ENCODE peak calls at places on chromosomes 7 and 10, in eight cellular contexts. S is transverse colon; Y is stimulated activated CD8-positive, alpha-beta memory T cell treated with anti-CD3 and anti-CD28 coated beads, Interleukin-4, amount 100 ng/mL, for 1 hour; Q is activated CD8-positive, alpha-beta T cell treated with anti-CD3 and anti-CD28 coated beads for 36 hours; R is GM12891; F is PC-3; X is ACHN; P is RWPE1. K is an unnamed sample.

GRCh38 chr10:113822174-113822573 is 31.7 kb downstream of the DCLRE1A start:
- DNase-seq in S (no peak), Y (no peak), Q (no peak), R (no peak), F (no peak), X (no peak), P (no peak), K (no peak)

GRCh38 chr10:132306341-132306685 is 1.4 kb downstream of the STK32C start:
- DNase-seq in S (no peak), Y (no peak), Q (no peak), R (no peak), F (no peak), X (no peak), P (no peak), K (no peak)

GRCh38 chr7:47069385-47070076 is 512.4 kb downstream of the TNS3 start:
- DNase-seq in S (no peak), Y (no peak), Q (no peak), R (no peak), F (no peak), X (no peak), P (no peak), K (no peak)

GRCh38 chr10:61140765-61141392 is 196.9 kb upstream of the RHOBTB1 start:
- DNase-seq in S (no peak), Y (no peak), Q (no peak), R (no peak), F (peak), X (peak), P (peak), K (peak)

GRCh38 chr7:131517218-131517923 is 39.1 kb downstream of the PODXL start:
- DNase-seq in S (no peak), Y (no peak), Q (no peak), R (no peak), F (no peak), X (no peak), P (no peak), K (no peak)

GRCh38 chr10:33781666-33782395 is 447.4 kb upstream of the NRP1 start:
- DNase-seq in S (no peak), Y (no peak), Q (no peak), R (no peak), F (peak), X (no peak), P (no peak), K (no peak)

GRCh38 chr7:30936650-30937245 is 25.1 kb downstream of the AQP1 start:
- DNase-seq in S (no peak), Y (no peak), Q (no peak), R (no peak), F (no peak), X (no peak), P (no peak), K (no peak)

GRCh38 chr7:18558503-18558902 is 63.0 kb downstream of the HDAC9 start:
- DNase-seq in S (no peak), Y (no peak), Q (no peak), R (no peak), F (no peak), X (no peak), P (no peak), K (no peak)

GRCh38 chr10:100841528-100841927 is 71.2 kb upstream of the SLF2 start:
- DNase-seq in S (no peak), Y (no peak), Q (no peak), R (no peak), F (no peak), X (no peak), P (no peak), K (no peak)

GRCh38 chr10:4331150-4331549 is 494.9 kb upstream of the AKR1E2 start:
- DNase-seq in S (no peak), Y (no peak), Q (no peak), R (no peak), F (peak), X (no peak), P (no peak), K (no peak)

GRCh38 chr7:77799078-77799964 is 748 bp downstream of the PHTF2 start:
- DNase-seq in S (peak), Y (no peak), Q (peak), R (no peak), F (peak), X (peak), P (peak), K (peak)

GRCh38 chr7:36048141-36048901 is 104.7 kb upstream of the EEPD1 start:
- DNase-seq in S (no peak), Y (no peak), Q (no peak), R (no peak), F (peak), X (no peak), P (peak), K (no peak)

K was measured in GM12865.